ENCODE peak calls at places on chromosomes 16 and 17, in ten cellular contexts. P is IMR-90; N is AG09319; U is amygdala; A is activated CD8-positive, alpha-beta T cell treated with anti-CD3 and anti-CD28 coated beads, Interleukin-2, amount 10 ng/mL, durations not matched to agents 7 days and 5 days; O is mucosa of gallbladder; K is body of pancreas; B is PC-9; W is fibroblast of pulmonary artery; G is non-pigmented ciliary epithelial cell. I is an unnamed sample.
A peak's percentile ranks its signal among the peaks of the same experiment; 100 is the strongest.

GRCh38 chr17:1067282-1067956 is 70.5 kb downstream of the TIMM22 start:
- DNase-seq in K (no peak), P (no peak), N (no peak), G (no peak), A (no peak), B (peak; percentile 84), O (peak; percentile 71), U (no peak), W (no peak), I (no peak)

GRCh38 chr16:58148526-58148925 is 19.3 kb upstream of the CFAP20 start:
- DNase-seq in G (no peak), N (no peak), O (no peak), K (no peak), P (no peak), W (no peak), B (no peak), A (no peak), U (no peak), I (no peak)

GRCh38 chr16:85822145-85822544 is 22.6 kb downstream of the COX4I1 start:
- DNase-seq in N (no peak), A (no peak), K (no peak), O (no peak), W (no peak), P (no peak), G (no peak), U (no peak), B (no peak), I (no peak)

GRCh38 chr17:36641877-36642845 is 40.8 kb downstream of the MRM1 start:
- DNase-seq in K (no peak), U (no peak), B (no peak), W (no peak), G (no peak), A (no peak), P (no peak), O (no peak), N (no peak), I (no peak)

GRCh38 chr17:51630101-51630671 is 369.8 kb downstream of the UTP18 start:
- DNase-seq in A (no peak), O (no peak), W (no peak), B (no peak), U (no peak), G (no peak), K (no peak), P (no peak), N (no peak), I (no peak)

GRCh38 chr17:45722161-45722560 is 62.0 kb upstream of the CRHR1 start:
- DNase-seq in K (peak; percentile 5), A (no peak), P (peak; percentile 5), W (no peak), G (no peak), N (no peak), O (no peak), U (no peak), B (peak; percentile 15), I (no peak)

GRCh38 chr16:68412061-68412460 is 36.2 kb downstream of the SMPD3 start:
- DNase-seq in U (no peak), B (no peak), K (no peak), N (no peak), W (no peak), G (no peak), A (no peak), P (no peak), O (no peak), I (no peak)

GRCh38 chr17:63780507-63780906 is 6.5 kb downstream of the DDX42 start:
- DNase-seq in A (peak; percentile 6), K (peak; percentile 61), W (peak; percentile 6), N (no peak), B (peak; percentile 49), G (no peak), O (no peak), U (no peak), P (peak; percentile 38), I (no peak)

GRCh38 chr17:36941265-36942021 is 4.2 kb downstream of the LHX1 start:
- DNase-seq in U (no peak), K (no peak), G (no peak), O (no peak), B (no peak), N (no peak), A (no peak), P (no peak), W (no peak), I (peak; percentile 30)

GRCh38 chr16:60074378-60074777 is 1340.3 kb upstream of the GOT2 start:
- DNase-seq in N (no peak), U (no peak), O (no peak), W (no peak), A (no peak), G (no peak), P (no peak), K (no peak), B (no peak), I (no peak)

GRCh38 chr16:3716831-3717234 is 491 bp downstream of the TRAP1 start:
- DNase-seq in G (no peak), K (peak; percentile 32), P (no peak), B (no peak), N (no peak), O (no peak), W (no peak), A (peak; percentile 54), U (peak; percentile 23), I (peak; percentile 58)

GRCh38 chr17:4789701-4789950 is 862 bp downstream of the GLTPD2 start:
- DNase-seq in P (no peak), O (no peak), K (no peak), B (no peak), W (no peak), G (no peak), N (no peak), U (no peak), A (no peak), I (no peak)

GRCh38 chr16:49528035-49528434 is 154.4 kb downstream of the C16orf78 start:
- DNase-seq in G (no peak), B (no peak), W (peak; percentile 26), A (peak; percentile 47), K (peak; percentile 5), U (no peak), O (no peak), N (no peak), P (no peak), I (no peak)

GRCh38 chr17:48013876-48014602 is 23.6 kb downstream of the COPZ2 start:
- DNase-seq in N (no peak), U (no peak), O (no peak), P (no peak), G (no peak), W (no peak), A (no peak), B (no peak), K (no peak), I (no peak)

GRCh38 chr17:52124993-52125392 is 33.5 kb downstream of the CA10 start:
- DNase-seq in A (no peak), B (no peak), K (no peak), N (no peak), U (no peak), O (no peak), W (no peak), P (no peak), G (no peak), I (no peak)

GRCh38 chr17:1122681-1123396 is 56.9 kb downstream of the ABR start:
- DNase-seq in P (peak; percentile 58), K (peak; percentile 82), W (peak; percentile 76), B (peak; percentile 87), G (no peak), U (peak; percentile 37), A (peak; percentile 88), N (no peak), O (peak; percentile 88), I (peak; percentile 93)

GRCh38 chr17:6098466-6099180 is 28.4 kb downstream of the WSCD1 start:
- DNase-seq in O (no peak), U (no peak), G (no peak), P (no peak), K (no peak), B (no peak), W (peak; percentile 7), N (no peak), A (no peak), I (no peak)

GRCh38 chr16:17802566-17802965 is 331.8 kb upstream of the XYLT1 start:
- DNase-seq in G (no peak), N (no peak), W (no peak), K (no peak), P (peak; percentile 72), B (no peak), A (no peak), O (no peak), U (no peak), I (no peak)

GRCh38 chr16:73066927-73067670 is 19.2 kb upstream of the ZFHX3 start:
- DNase-seq in B (no peak), W (peak; percentile 82), K (no peak), O (no peak), P (peak; percentile 75), A (no peak), N (no peak), G (no peak), U (no peak), I (no peak)

GRCh38 chr17:17919169-17920107 is 52.8 kb downstream of the TOM1L2 start:
- DNase-seq in A (peak; percentile 79), K (peak; percentile 81), U (no peak), N (peak; percentile 52), B (peak; percentile 78), G (no peak), O (peak; percentile 72), P (peak; percentile 72), W (peak; percentile 82), I (peak; percentile 83)

GRCh38 chr16:1224558-1224957 is 510 bp downstream of the TPSG1 start:
- DNase-seq in U (no peak), K (no peak), O (no peak), B (no peak), G (no peak), P (no peak), N (no peak), W (no peak), A (no peak), I (no peak)

GRCh38 chr17:35709874-35710273 is 21.6 kb upstream of the RASL10B start:
- DNase-seq in A (no peak), P (peak; percentile 34), N (peak; percentile 38), K (no peak), G (no peak), B (no peak), W (peak; percentile 51), O (no peak), U (no peak), I (no peak)

GRCh38 chr17:27218719-27219488 is 75.0 kb upstream of the WSB1 start:
- DNase-seq in U (no peak), O (no peak), G (no peak), A (no peak), B (no peak), K (no peak), N (no peak), P (no peak), W (no peak), I (peak; percentile 45)

GRCh38 chr17:43655702-43656275 is 5.9 kb downstream of the MEOX1 start:
- DNase-seq in W (no peak), K (no peak), G (no peak), B (no peak), A (no peak), N (no peak), U (no peak), O (no peak), P (no peak), I (no peak)